ENCODE peak calls at places on chromosome 14, in ten cellular contexts. L is A549; Y is left cardiac atrium; P is MV-4-11; Q is cardiac fibroblast; B is NCI-H69; Z is NCI-H226; H is sigmoid colon; X is endothelial cell; I is central memory CD4-positive, alpha-beta T cell. J is an unnamed sample.

GRCh38 chr14:103527408-103528157 is 1.4 kb upstream of the TRMT61A start:
- DNase-seq in B (no peak), Z (no peak), X (no peak), Q (no peak), H (no peak), I (no peak), L (no peak), P (peak; percentile 93), Y (no peak), J (peak; percentile 89)

GRCh38 chr14:90301580-90302181 is 30.1 kb downstream of the NRDE2 start:
- DNase-seq in L (peak; percentile 62), X (no peak), H (no peak), Y (no peak), Z (no peak), Q (peak; percentile 80), I (no peak), B (peak; percentile 46), P (peak; percentile 13), J (peak; percentile 46)

GRCh38 chr14:33930464-33930863 is 20.4 kb downstream of the EGLN3 start:
- DNase-seq in Q (peak; percentile 20), H (no peak), Z (no peak), B (no peak), I (no peak), P (no peak), Y (no peak), X (no peak), L (no peak), J (no peak)

GRCh38 chr14:20750194-20750593 is 4.5 kb downstream of the EDDM3A start:
- DNase-seq in H (no peak), P (no peak), B (no peak), Y (no peak), L (no peak), Q (no peak), I (no peak), Z (no peak), X (no peak), J (no peak)

GRCh38 chr14:103845327-103845726 is 2.0 kb downstream of the PPP1R13B start:
- DNase-seq in Z (no peak), L (no peak), X (no peak), I (no peak), Y (no peak), P (no peak), B (no peak), Q (no peak), H (no peak), J (no peak)

GRCh38 chr14:92004062-92004461 is 35.8 kb downstream of the TRIP11 start:
- DNase-seq in B (no peak), X (no peak), L (no peak), P (no peak), Y (no peak), Q (no peak), I (no peak), Z (no peak), H (no peak), J (no peak)

GRCh38 chr14:64801800-64802199 is 77.9 kb downstream of the SPTB start:
- DNase-seq in Q (peak; percentile 18), H (no peak), P (no peak), X (peak; percentile 53), B (peak; percentile 61), Z (peak; percentile 16), I (no peak), L (peak; percentile 43), Y (no peak), J (peak; percentile 45)

GRCh38 chr14:64726585-64726890 is 22.3 kb downstream of the PLEKHG3 start:
- DNase-seq in L (peak; percentile 52), I (peak; percentile 39), Q (no peak), X (no peak), Y (no peak), H (peak; percentile 62), B (peak; percentile 99), Z (peak; percentile 95), P (no peak), J (no peak)

GRCh38 chr14:88868558-88869159 is 44.2 kb downstream of the TTC8 start:
- DNase-seq in L (peak; percentile 23), Z (no peak), H (no peak), X (no peak), I (no peak), P (no peak), Q (peak; percentile 33), B (peak; percentile 87), Y (no peak), J (peak; percentile 31)

GRCh38 chr14:104797112-104798044 is 1.8 kb upstream of the AKT1 start:
- DNase-seq in B (no peak), Q (no peak), H (no peak), X (no peak), P (no peak), L (peak; percentile 57), Y (peak; percentile 52), Z (no peak), I (no peak), J (no peak)

GRCh38 chr14:72664651-72665050 is 229.2 kb downstream of the DPF3 start:
- DNase-seq in Y (no peak), Q (no peak), X (no peak), Z (no peak), I (no peak), B (no peak), H (no peak), P (no peak), L (peak; percentile 18), J (no peak)

GRCh38 chr14:21070610-21071224 is 613 bp downstream of the ARHGEF40 start:
- DNase-seq in Q (peak; percentile 55), H (no peak), X (peak; percentile 51), P (peak; percentile 68), I (peak; percentile 14), B (peak; percentile 65), L (no peak), Y (peak; percentile 50), Z (peak; percentile 59), J (peak; percentile 90)

GRCh38 chr14:26595922-26596721 is 1.7 kb downstream of the NOVA1 start:
- DNase-seq in Z (no peak), I (no peak), Q (peak; percentile 31), H (no peak), P (no peak), L (no peak), X (peak; percentile 3), B (peak; percentile 33), Y (no peak), J (no peak)

GRCh38 chr14:61260939-61261776 is 20.0 kb downstream of the TMEM30B start:
- DNase-seq in B (peak; percentile 62), X (no peak), Q (no peak), L (peak; percentile 47), H (no peak), I (no peak), P (no peak), Y (no peak), Z (no peak), J (no peak)

GRCh38 chr14:103891667-103892215 is 36.5 kb upstream of the TDRD9 start:
- DNase-seq in H (no peak), Z (no peak), Y (no peak), L (no peak), P (no peak), X (no peak), I (no peak), Q (no peak), B (no peak), J (no peak)

GRCh38 chr14:24188251-24189058 is at the start of gene IPO4:
- DNase-seq in Z (peak; percentile 95), H (peak; percentile 99), I (peak; percentile 94), L (peak; percentile 98), X (peak; percentile 88), P (peak; percentile 94), Q (peak; percentile 99), Y (peak; percentile 96), B (peak; percentile 99), J (peak; percentile 98)

GRCh38 chr14:104239866-104240301 is 101.5 kb downstream of the KIF26A start:
- DNase-seq in B (no peak), P (no peak), X (no peak), L (no peak), H (peak; percentile 34), I (no peak), Q (no peak), Y (no peak), Z (no peak), J (no peak)

GRCh38 chr14:21326972-21327371 is 47.1 kb downstream of the RPGRIP1 start:
- DNase-seq in H (no peak), Z (no peak), B (no peak), P (no peak), L (peak; percentile 22), X (no peak), Y (no peak), I (no peak), Q (no peak), J (peak; percentile 30)

GRCh38 chr14:53841109-53842099 is 115.2 kb downstream of the BMP4 start:
- DNase-seq in B (no peak), L (no peak), Y (no peak), X (no peak), I (no peak), H (no peak), P (no peak), Z (no peak), Q (no peak), J (no peak)

GRCh38 chr14:88934231-88934898 is 109.9 kb downstream of the TTC8 start:
- DNase-seq in Y (no peak), L (no peak), X (no peak), Z (no peak), Q (peak; percentile 26), I (no peak), H (no peak), P (peak; percentile 35), B (no peak), J (no peak)

GRCh38 chr14:35133542-35134328 is 11.4 kb downstream of the PRORP start:
- DNase-seq in Y (no peak), P (no peak), I (no peak), H (no peak), X (no peak), B (no peak), Q (peak; percentile 58), Z (no peak), L (peak; percentile 32), J (no peak)

GRCh38 chr14:70303528-70304293 is 55.8 kb downstream of the COX16 start:
- DNase-seq in P (no peak), Q (no peak), Y (no peak), X (no peak), B (no peak), I (no peak), H (no peak), L (no peak), Z (no peak), J (no peak)

GRCh38 chr14:99361596-99362220 is 89.7 kb upstream of the BCL11B start:
- DNase-seq in I (no peak), L (no peak), Z (no peak), B (no peak), Q (no peak), H (no peak), P (no peak), X (no peak), Y (no peak), J (no peak)